ENCODE peak calls at places on chromosomes 13 and 19, in nine cellular contexts. One of them, this sample, is unnamed.

GRCh38 chr13:112850273-112850672 is 118.7 kb upstream of the MCF2L start:
- DNase-seq in mammary epithelial cell: no peak
- DNase-seq in IMR-90: no peak
- DNase-seq in K562: no peak
- DNase-seq in neural progenitor cell: no peak
- DNase-seq in trophoblast cell: peak
- DNase-seq in SK-N-SH: no peak
- DNase-seq in H9: no peak
- DNase-seq in neuronal stem cell: no peak
- DNase-seq in this sample: no peak

GRCh38 chr13:75480691-75481175 is 1.2 kb downstream of the TBC1D4 start:
- DNase-seq in mammary epithelial cell: peak
- DNase-seq in IMR-90: peak
- DNase-seq in K562: peak
- DNase-seq in neural progenitor cell: peak
- DNase-seq in trophoblast cell: peak
- DNase-seq in SK-N-SH: peak
- DNase-seq in H9: peak
- DNase-seq in neuronal stem cell: peak
- DNase-seq in this sample: peak

GRCh38 chr13:23488442-23488841 is 54.9 kb upstream of the SACS start:
- DNase-seq in mammary epithelial cell: peak
- DNase-seq in IMR-90: peak
- DNase-seq in K562: no peak
- DNase-seq in neural progenitor cell: no peak
- DNase-seq in trophoblast cell: peak
- DNase-seq in SK-N-SH: peak
- DNase-seq in H9: no peak
- DNase-seq in neuronal stem cell: no peak
- DNase-seq in this sample: peak

GRCh38 chr19:6058411-6059201 is 51.7 kb downstream of the RFX2 start:
- DNase-seq in mammary epithelial cell: no peak
- DNase-seq in IMR-90: no peak
- DNase-seq in K562: no peak
- DNase-seq in neural progenitor cell: no peak
- DNase-seq in trophoblast cell: no peak
- DNase-seq in SK-N-SH: no peak
- DNase-seq in H9: no peak
- DNase-seq in neuronal stem cell: no peak
- DNase-seq in this sample: no peak

GRCh38 chr19:42280761-42281174 is 11.7 kb downstream of the CIC start:
- DNase-seq in mammary epithelial cell: no peak
- DNase-seq in IMR-90: peak
- DNase-seq in K562: peak
- DNase-seq in neural progenitor cell: peak
- DNase-seq in trophoblast cell: no peak
- DNase-seq in SK-N-SH: peak
- DNase-seq in H9: no peak
- DNase-seq in neuronal stem cell: no peak
- DNase-seq in this sample: peak

GRCh38 chr19:6064016-6064702 is 46.1 kb downstream of the RFX2 start:
- DNase-seq in mammary epithelial cell: peak
- DNase-seq in IMR-90: no peak
- DNase-seq in K562: no peak
- DNase-seq in neural progenitor cell: no peak
- DNase-seq in trophoblast cell: peak
- DNase-seq in SK-N-SH: no peak
- DNase-seq in H9: no peak
- DNase-seq in neuronal stem cell: no peak
- DNase-seq in this sample: no peak

GRCh38 chr13:53782400-53783030 is 753.9 kb downstream of the OLFM4 start:
- DNase-seq in mammary epithelial cell: peak
- DNase-seq in IMR-90: peak
- DNase-seq in K562: peak
- DNase-seq in neural progenitor cell: peak
- DNase-seq in trophoblast cell: peak
- DNase-seq in SK-N-SH: peak
- DNase-seq in H9: peak
- DNase-seq in neuronal stem cell: peak
- DNase-seq in this sample: peak

GRCh38 chr19:3807574-3808354 is 21.6 kb upstream of the MATK start:
- DNase-seq in mammary epithelial cell: no peak
- DNase-seq in IMR-90: no peak
- DNase-seq in K562: no peak
- DNase-seq in neural progenitor cell: no peak
- DNase-seq in trophoblast cell: no peak
- DNase-seq in SK-N-SH: no peak
- DNase-seq in H9: no peak
- DNase-seq in neuronal stem cell: no peak
- DNase-seq in this sample: no peak

GRCh38 chr13:34577051-34577450 is 365.0 kb upstream of the NBEA start:
- DNase-seq in mammary epithelial cell: peak
- DNase-seq in IMR-90: no peak
- DNase-seq in K562: no peak
- DNase-seq in neural progenitor cell: no peak
- DNase-seq in trophoblast cell: no peak
- DNase-seq in SK-N-SH: no peak
- DNase-seq in H9: no peak
- DNase-seq in neuronal stem cell: no peak
- DNase-seq in this sample: peak

GRCh38 chr13:104014803-104015645 is 948.8 kb upstream of the SLC10A2 start:
- DNase-seq in mammary epithelial cell: peak
- DNase-seq in IMR-90: peak
- DNase-seq in K562: no peak
- DNase-seq in neural progenitor cell: no peak
- DNase-seq in trophoblast cell: no peak
- DNase-seq in SK-N-SH: no peak
- DNase-seq in H9: no peak
- DNase-seq in neuronal stem cell: no peak
- DNase-seq in this sample: peak

GRCh38 chr19:11848594-11849263 is at the start of gene ZNF439:
- DNase-seq in mammary epithelial cell: peak
- DNase-seq in IMR-90: peak
- DNase-seq in K562: peak
- DNase-seq in neural progenitor cell: peak
- DNase-seq in trophoblast cell: peak
- DNase-seq in SK-N-SH: peak
- DNase-seq in H9: peak
- DNase-seq in neuronal stem cell: peak
- DNase-seq in this sample: peak

GRCh38 chr19:8821748-8822241 is 10.3 kb downstream of the ZNF558 start:
- DNase-seq in mammary epithelial cell: no peak
- DNase-seq in IMR-90: no peak
- DNase-seq in K562: no peak
- DNase-seq in neural progenitor cell: no peak
- DNase-seq in trophoblast cell: no peak
- DNase-seq in SK-N-SH: no peak
- DNase-seq in H9: no peak
- DNase-seq in neuronal stem cell: no peak
- DNase-seq in this sample: peak

GRCh38 chr13:98672947-98673545 is 79.4 kb downstream of the SLC15A1 start:
- DNase-seq in mammary epithelial cell: peak
- DNase-seq in IMR-90: peak
- DNase-seq in K562: peak
- DNase-seq in neural progenitor cell: peak
- DNase-seq in trophoblast cell: peak
- DNase-seq in SK-N-SH: peak
- DNase-seq in H9: peak
- DNase-seq in neuronal stem cell: peak
- DNase-seq in this sample: peak

GRCh38 chr19:28019901-28020300 is 1193.0 kb downstream of the UQCRFS1 start:
- DNase-seq in mammary epithelial cell: no peak
- DNase-seq in IMR-90: no peak
- DNase-seq in K562: no peak
- DNase-seq in neural progenitor cell: no peak
- DNase-seq in trophoblast cell: no peak
- DNase-seq in SK-N-SH: no peak
- DNase-seq in H9: no peak
- DNase-seq in neuronal stem cell: no peak
- DNase-seq in this sample: no peak

GRCh38 chr19:42143341-42144234 is 11.3 kb upstream of the POU2F2 start:
- DNase-seq in mammary epithelial cell: peak
- DNase-seq in IMR-90: peak
- DNase-seq in K562: peak
- DNase-seq in neural progenitor cell: peak
- DNase-seq in trophoblast cell: peak
- DNase-seq in SK-N-SH: no peak
- DNase-seq in H9: peak
- DNase-seq in neuronal stem cell: peak
- DNase-seq in this sample: no peak

GRCh38 chr13:29953542-29953941 is 103.1 kb upstream of the UBL3 start:
- DNase-seq in mammary epithelial cell: no peak
- DNase-seq in IMR-90: no peak
- DNase-seq in K562: no peak
- DNase-seq in neural progenitor cell: no peak
- DNase-seq in trophoblast cell: no peak
- DNase-seq in SK-N-SH: no peak
- DNase-seq in H9: no peak
- DNase-seq in neuronal stem cell: no peak
- DNase-seq in this sample: no peak

GRCh38 chr13:45372189-45373115 is 31.5 kb upstream of the TPT1 start:
- DNase-seq in mammary epithelial cell: no peak
- DNase-seq in IMR-90: peak
- DNase-seq in K562: no peak
- DNase-seq in neural progenitor cell: no peak
- DNase-seq in trophoblast cell: no peak
- DNase-seq in SK-N-SH: no peak
- DNase-seq in H9: no peak
- DNase-seq in neuronal stem cell: no peak
- DNase-seq in this sample: no peak

GRCh38 chr13:25648996-25649633 is 277.3 kb downstream of the ATP8A2 start:
- DNase-seq in mammary epithelial cell: no peak
- DNase-seq in IMR-90: no peak
- DNase-seq in K562: no peak
- DNase-seq in neural progenitor cell: no peak
- DNase-seq in trophoblast cell: peak
- DNase-seq in SK-N-SH: no peak
- DNase-seq in H9: no peak
- DNase-seq in neuronal stem cell: no peak
- DNase-seq in this sample: no peak

GRCh38 chr13:71169125-71169524 is 697.9 kb downstream of the DACH1 start:
- DNase-seq in mammary epithelial cell: no peak
- DNase-seq in IMR-90: no peak
- DNase-seq in K562: no peak
- DNase-seq in neural progenitor cell: no peak
- DNase-seq in trophoblast cell: no peak
- DNase-seq in SK-N-SH: peak
- DNase-seq in H9: no peak
- DNase-seq in neuronal stem cell: no peak
- DNase-seq in this sample: peak

GRCh38 chr19:10106100-10106936 is at the start of gene PPAN:
- DNase-seq in mammary epithelial cell: peak
- DNase-seq in IMR-90: peak
- DNase-seq in K562: peak
- DNase-seq in neural progenitor cell: peak
- DNase-seq in trophoblast cell: peak
- DNase-seq in SK-N-SH: peak
- DNase-seq in H9: peak
- DNase-seq in neuronal stem cell: peak
- DNase-seq in this sample: peak
- H2AFZ ChIP-seq in mammary epithelial cell: peak
- H2AFZ ChIP-seq in IMR-90: peak
- H2AFZ ChIP-seq in K562: peak
- H2AFZ ChIP-seq in neural progenitor cell: peak
- H2AFZ ChIP-seq in trophoblast cell: peak
- H2AFZ ChIP-seq in SK-N-SH: peak
- H2AFZ ChIP-seq in H9: no peak
- H2AFZ ChIP-seq in neuronal stem cell: peak
- H2AFZ ChIP-seq in this sample: peak

GRCh38 chr13:113860051-113860471 is 3.8 kb downstream of the GAS6 start:
- DNase-seq in mammary epithelial cell: no peak
- DNase-seq in IMR-90: no peak
- DNase-seq in K562: no peak
- DNase-seq in neural progenitor cell: no peak
- DNase-seq in trophoblast cell: no peak
- DNase-seq in SK-N-SH: no peak
- DNase-seq in H9: peak
- DNase-seq in neuronal stem cell: no peak
- DNase-seq in this sample: no peak
- H3K9ac ChIP-seq in mammary epithelial cell: no peak
- H3K9ac ChIP-seq in IMR-90: peak
- H3K9ac ChIP-seq in K562: peak
- H3K9ac ChIP-seq in neural progenitor cell: no peak
- H3K9ac ChIP-seq in trophoblast cell: no peak
- H3K9ac ChIP-seq in SK-N-SH: no peak
- H3K9ac ChIP-seq in H9: no peak
- H3K9ac ChIP-seq in neuronal stem cell: no peak
- H3K9ac ChIP-seq in this sample: peak

GRCh38 chr19:17260842-17261325 is 3.7 kb downstream of the USHBP1 start:
- DNase-seq in mammary epithelial cell: peak
- DNase-seq in IMR-90: peak
- DNase-seq in K562: peak
- DNase-seq in neural progenitor cell: peak
- DNase-seq in trophoblast cell: peak
- DNase-seq in SK-N-SH: peak
- DNase-seq in H9: peak
- DNase-seq in neuronal stem cell: peak
- DNase-seq in this sample: peak
- H2AFZ ChIP-seq in mammary epithelial cell: peak
- H2AFZ ChIP-seq in IMR-90: peak
- H2AFZ ChIP-seq in K562: peak
- H2AFZ ChIP-seq in neural progenitor cell: peak
- H2AFZ ChIP-seq in trophoblast cell: peak
- H2AFZ ChIP-seq in SK-N-SH: no peak
- H2AFZ ChIP-seq in H9: no peak
- H2AFZ ChIP-seq in neuronal stem cell: peak
- H2AFZ ChIP-seq in this sample: no peak

GRCh38 chr13:114099918-114100445 is 32.4 kb downstream of the RASA3 start:
- DNase-seq in mammary epithelial cell: no peak
- DNase-seq in IMR-90: peak
- DNase-seq in K562: no peak
- DNase-seq in neural progenitor cell: peak
- DNase-seq in trophoblast cell: peak
- DNase-seq in SK-N-SH: peak
- DNase-seq in H9: peak
- DNase-seq in neuronal stem cell: no peak
- DNase-seq in this sample: peak

GRCh38 chr13:114096811-114097503 is 35.5 kb downstream of the RASA3 start:
- DNase-seq in mammary epithelial cell: no peak
- DNase-seq in IMR-90: no peak
- DNase-seq in K562: no peak
- DNase-seq in neural progenitor cell: no peak
- DNase-seq in trophoblast cell: no peak
- DNase-seq in SK-N-SH: peak
- DNase-seq in H9: no peak
- DNase-seq in neuronal stem cell: no peak
- DNase-seq in this sample: no peak

GRCh38 chr13:114097504-114097892 is 34.9 kb downstream of the RASA3 start:
- DNase-seq in mammary epithelial cell: no peak
- DNase-seq in IMR-90: no peak
- DNase-seq in K562: no peak
- DNase-seq in neural progenitor cell: no peak
- DNase-seq in trophoblast cell: no peak
- DNase-seq in SK-N-SH: peak
- DNase-seq in H9: no peak
- DNase-seq in neuronal stem cell: no peak
- DNase-seq in this sample: no peak

GRCh38 chr13:114099191-114099590 is 33.2 kb downstream of the RASA3 start:
- DNase-seq in mammary epithelial cell: peak
- DNase-seq in IMR-90: peak
- DNase-seq in K562: peak
- DNase-seq in neural progenitor cell: peak
- DNase-seq in trophoblast cell: peak
- DNase-seq in SK-N-SH: peak
- DNase-seq in H9: peak
- DNase-seq in neuronal stem cell: no peak
- DNase-seq in this sample: peak

GRCh38 chr13:114097893-114098688 is 34.3 kb downstream of the RASA3 start:
- DNase-seq in mammary epithelial cell: no peak
- DNase-seq in IMR-90: no peak
- DNase-seq in K562: no peak
- DNase-seq in neural progenitor cell: no peak
- DNase-seq in trophoblast cell: no peak
- DNase-seq in SK-N-SH: peak
- DNase-seq in H9: no peak
- DNase-seq in neuronal stem cell: no peak
- DNase-seq in this sample: no peak
- H3K9ac ChIP-seq in mammary epithelial cell: no peak
- H3K9ac ChIP-seq in IMR-90: peak
- H3K9ac ChIP-seq in K562: peak
- H3K9ac ChIP-seq in neural progenitor cell: no peak
- H3K9ac ChIP-seq in trophoblast cell: no peak
- H3K9ac ChIP-seq in SK-N-SH: peak
- H3K9ac ChIP-seq in H9: no peak
- H3K9ac ChIP-seq in neuronal stem cell: peak
- H3K9ac ChIP-seq in this sample: peak